ENCODE peak calls at places on chromosomes 5 and 9, in eight cellular contexts. Z is upper lobe of right lung; S is stimulated activated CD4-positive, alpha-beta T cell treated with anti-CD3 and anti-CD28 coated beads, TNF-alpha, amount 100 ng/mL, for 4 hours; P is T47D; H is ureter; K is choroid plexus epithelial cell; E is AG09309; O is tibial artery. D is an unnamed sample.
A peak's percentile ranks its signal among the peaks of the same experiment; 100 is the strongest.

GRCh38 chr5:167576126-167576525 is 715.3 kb upstream of the WWC1 start:
- DNase-seq in Z (no peak), P (no peak), O (no peak), S (no peak), E (no peak), K (no peak), H (no peak), D (no peak)

GRCh38 chr5:122839731-122840130 is 5.7 kb upstream of the SNX24 start:
- DNase-seq in Z (no peak), P (no peak), O (no peak), E (no peak), H (no peak), K (no peak), S (no peak), D (no peak)

GRCh38 chr5:31452314-31452713 is 79.6 kb downstream of the DROSHA start:
- DNase-seq in P (no peak), E (no peak), Z (no peak), S (no peak), H (no peak), K (no peak), O (no peak), D (no peak)

GRCh38 chr5:173522518-173522917 is 93.9 kb downstream of the BOD1 start:
- DNase-seq in Z (no peak), H (no peak), P (no peak), O (no peak), E (no peak), S (no peak), K (no peak), D (no peak)

GRCh38 chr5:10987881-10988504 is 227.0 kb upstream of the DAP start:
- DNase-seq in K (peak; percentile 4), S (peak; percentile 34), Z (peak; percentile 86), H (peak; percentile 70), E (no peak), P (peak; percentile 66), O (no peak), D (peak; percentile 46)

GRCh38 chr9:9341203-9341602 is 1271.6 kb downstream of the PTPRD start:
- DNase-seq in Z (no peak), E (no peak), O (no peak), P (no peak), K (no peak), S (no peak), H (no peak), D (no peak)

GRCh38 chr9:84139296-84140100 is 158.9 kb downstream of the RMI1 start:
- DNase-seq in S (no peak), P (peak; percentile 39), O (no peak), H (no peak), Z (no peak), K (peak; percentile 14), E (no peak), D (no peak)

GRCh38 chr5:133290669-133291235 is 238.9 kb downstream of the HSPA4 start:
- DNase-seq in Z (no peak), K (no peak), H (no peak), O (no peak), S (no peak), E (no peak), P (no peak), D (no peak)

GRCh38 chr5:169347786-169348185 is 46.8 kb upstream of the SLIT3 start:
- DNase-seq in E (peak; percentile 20), H (no peak), K (no peak), S (no peak), O (no peak), P (no peak), Z (no peak), D (no peak)

GRCh38 chr9:70921126-70921525 is 200.3 kb downstream of the TRPM3 start:
- DNase-seq in O (no peak), P (no peak), H (no peak), S (no peak), Z (no peak), K (peak; percentile 64), E (no peak), D (no peak)

GRCh38 chr9:12740845-12741244 is 34.0 kb upstream of the LURAP1L start:
- DNase-seq in Z (no peak), O (no peak), H (no peak), S (no peak), K (no peak), E (no peak), P (no peak), D (no peak)

GRCh38 chr5:149799119-149799623 is 69.1 kb downstream of the PPARGC1B start:
- DNase-seq in K (peak; percentile 90), P (peak; percentile 60), Z (no peak), E (peak; percentile 61), S (no peak), O (no peak), H (peak; percentile 81), D (no peak)

GRCh38 chr5:84028093-84028492 is 307.4 kb upstream of the HAPLN1 start:
- DNase-seq in H (no peak), K (peak; percentile 69), Z (no peak), S (no peak), E (peak; percentile 17), P (no peak), O (no peak), D (no peak)